ENCODE peak calls at places on chromosomes 2 and 18, in ten cellular contexts. C is non-pigmented ciliary epithelial cell; G is neural crest cell; F is skeletal muscle cell; K is neural progenitor cell; O is activated T-cell treated with anti-CD3 and anti-CD28 coated beads for 1 hour; J is CD4-positive, alpha-beta memory T cell; H is cortex of kidney; T is C1 segment of cervical spinal cord; A is EH. X is an unnamed sample.
A peak's percentile ranks its signal among the peaks of the same experiment; 100 is the strongest.

GRCh38 chr2:70412294-70413075 is 110.6 kb upstream of the FAM136A start:
- DNase-seq in C (no peak), G (no peak), F (no peak), K (no peak), O (no peak), J (no peak), H (no peak), T (no peak), A (no peak), X (peak; percentile 2)

GRCh38 chr2:73088703-73089102 is 17.2 kb upstream of the SFXN5 start:
- DNase-seq in C (no peak), G (no peak), F (no peak), K (no peak), O (no peak), J (no peak), H (no peak), T (no peak), A (no peak), X (no peak)

GRCh38 chr2:144084114-144084661 is 435.7 kb downstream of the ZEB2 start:
- DNase-seq in C (peak; percentile 65), G (no peak), F (peak; percentile 43), K (no peak), O (no peak), J (no peak), H (no peak), T (no peak), A (peak; percentile 89), X (peak; percentile 47)

GRCh38 chr2:229901819-229902218 is 20.0 kb downstream of the TRIP12 start:
- DNase-seq in C (no peak), G (no peak), F (no peak), K (no peak), O (no peak), J (no peak), H (no peak), T (no peak), A (peak; percentile 82), X (peak; percentile 58)

GRCh38 chr2:54767921-54768320 is 44.5 kb downstream of the EML6 start:
- DNase-seq in C (peak; percentile 45), G (no peak), F (peak; percentile 72), K (no peak), O (no peak), J (no peak), H (no peak), T (no peak), A (peak; percentile 39), X (no peak)

GRCh38 chr2:211745295-211746097 is 793.1 kb downstream of the ERBB4 start:
- DNase-seq in C (peak; percentile 41), G (peak; percentile 36), F (peak; percentile 17), K (peak; percentile 76), O (no peak), J (no peak), H (no peak), T (peak; percentile 7), A (peak; percentile 53), X (peak; percentile 49)

GRCh38 chr18:30999186-30999585 is 43.4 kb downstream of the DSC3 start:
- DNase-seq in C (no peak), G (no peak), F (no peak), K (no peak), O (no peak), J (no peak), H (no peak), T (no peak), A (no peak), X (no peak)

GRCh38 chr18:54330768-54331548 is 26.7 kb downstream of the STARD6 start:
- DNase-seq in C (no peak), G (no peak), F (no peak), K (no peak), O (no peak), J (no peak), H (no peak), T (no peak), A (no peak), X (no peak)

GRCh38 chr18:2256577-2256976 is 314.7 kb downstream of the METTL4 start:
- DNase-seq in C (no peak), G (no peak), F (no peak), K (no peak), O (no peak), J (no peak), H (no peak), T (no peak), A (no peak), X (no peak)

GRCh38 chr2:121561617-121562268 is 31.1 kb downstream of the RNU4ATAC start:
- DNase-seq in C (peak; percentile 17), G (no peak), F (no peak), K (no peak), O (no peak), J (no peak), H (no peak), T (no peak), A (peak; percentile 89), X (no peak)

X was measured in stromal cell of bone marrow.